ENCODE peak calls at places on chromosomes 4 and X, in eight cellular contexts. One of them, this sample, is unnamed.

GRCh38 chr4:3079694-3080123 is 5.2 kb downstream of the HTT start:
- DNase-seq in mucosa of gallbladder: no peak
- DNase-seq in effector memory CD8-positive, alpha-beta T cell: no peak
- DNase-seq in K562: no peak
- DNase-seq in astrocyte of the cerebellum: no peak
- DNase-seq in IMR-90: no peak
- DNase-seq in T-helper 2 cell: no peak
- DNase-seq in T-helper 1 cell: no peak
- DNase-seq in this sample: no peak

GRCh38 chr4:53932784-53933183 is 131.6 kb downstream of the CHIC2 start:
- DNase-seq in T-helper 2 cell: no peak
- DNase-seq in K562: no peak
- DNase-seq in T-helper 1 cell: no peak
- DNase-seq in effector memory CD8-positive, alpha-beta T cell: no peak
- DNase-seq in IMR-90: peak; percentile 99
- DNase-seq in astrocyte of the cerebellum: peak; percentile 99
- DNase-seq in mucosa of gallbladder: no peak
- DNase-seq in this sample: peak; percentile 90

GRCh38 chr4:100876546-100876945 is 358.7 kb upstream of the EMCN start:
- DNase-seq in mucosa of gallbladder: no peak
- DNase-seq in IMR-90: no peak
- DNase-seq in T-helper 2 cell: no peak
- DNase-seq in effector memory CD8-positive, alpha-beta T cell: no peak
- DNase-seq in astrocyte of the cerebellum: no peak
- DNase-seq in K562: no peak
- DNase-seq in T-helper 1 cell: no peak
- DNase-seq in this sample: no peak

GRCh38 chr4:85707591-85707990 is 232.6 kb downstream of the ARHGAP24 start:
- DNase-seq in effector memory CD8-positive, alpha-beta T cell: no peak
- DNase-seq in K562: no peak
- DNase-seq in IMR-90: no peak
- DNase-seq in T-helper 2 cell: no peak
- DNase-seq in T-helper 1 cell: no peak
- DNase-seq in mucosa of gallbladder: no peak
- DNase-seq in astrocyte of the cerebellum: no peak
- DNase-seq in this sample: no peak

GRCh38 chr4:7218686-7219085 is 26.3 kb downstream of the SORCS2 start:
- DNase-seq in T-helper 1 cell: no peak
- DNase-seq in mucosa of gallbladder: no peak
- DNase-seq in astrocyte of the cerebellum: no peak
- DNase-seq in IMR-90: no peak
- DNase-seq in T-helper 2 cell: no peak
- DNase-seq in K562: no peak
- DNase-seq in effector memory CD8-positive, alpha-beta T cell: no peak
- DNase-seq in this sample: peak; percentile 17

GRCh38 chr4:146273204-146273901 is 59.0 kb downstream of the REELD1 start:
- DNase-seq in effector memory CD8-positive, alpha-beta T cell: no peak
- DNase-seq in IMR-90: no peak
- DNase-seq in mucosa of gallbladder: no peak
- DNase-seq in T-helper 1 cell: no peak
- DNase-seq in astrocyte of the cerebellum: no peak
- DNase-seq in K562: no peak
- DNase-seq in T-helper 2 cell: no peak
- DNase-seq in this sample: no peak

GRCh38 chrX:316351-317325 is 2.0 kb downstream of the GTPBP6 start:
- DNase-seq in effector memory CD8-positive, alpha-beta T cell: no peak
- DNase-seq in astrocyte of the cerebellum: no peak
- DNase-seq in T-helper 1 cell: no peak
- DNase-seq in IMR-90: no peak
- DNase-seq in mucosa of gallbladder: no peak
- DNase-seq in K562: no peak
- DNase-seq in T-helper 2 cell: no peak
- DNase-seq in this sample: no peak

GRCh38 chr4:84582302-84582987 is 482 bp upstream of the CDS1 start:
- DNase-seq in T-helper 1 cell: peak; percentile 88
- DNase-seq in IMR-90: peak; percentile 22
- DNase-seq in K562: peak; percentile 96
- DNase-seq in astrocyte of the cerebellum: peak; percentile 31
- DNase-seq in mucosa of gallbladder: peak; percentile 93
- DNase-seq in T-helper 2 cell: peak; percentile 84
- DNase-seq in effector memory CD8-positive, alpha-beta T cell: peak; percentile 72
- DNase-seq in this sample: peak; percentile 52

GRCh38 chrX:139828037-139828436 is 104.8 kb downstream of the ATP11C start:
- DNase-seq in K562: no peak
- DNase-seq in effector memory CD8-positive, alpha-beta T cell: no peak
- DNase-seq in IMR-90: no peak
- DNase-seq in T-helper 1 cell: no peak
- DNase-seq in mucosa of gallbladder: no peak
- DNase-seq in T-helper 2 cell: no peak
- DNase-seq in astrocyte of the cerebellum: no peak
- DNase-seq in this sample: no peak

GRCh38 chr4:77510367-77510766 is 95.3 kb upstream of the CXCL13 start:
- DNase-seq in T-helper 1 cell: no peak
- DNase-seq in mucosa of gallbladder: no peak
- DNase-seq in IMR-90: no peak
- DNase-seq in astrocyte of the cerebellum: no peak
- DNase-seq in K562: no peak
- DNase-seq in T-helper 2 cell: no peak
- DNase-seq in effector memory CD8-positive, alpha-beta T cell: no peak
- DNase-seq in this sample: no peak

GRCh38 chrX:131828482-131828881 is 194.6 kb upstream of the STK26 start:
- DNase-seq in T-helper 1 cell: no peak
- DNase-seq in T-helper 2 cell: no peak
- DNase-seq in astrocyte of the cerebellum: no peak
- DNase-seq in IMR-90: no peak
- DNase-seq in K562: no peak
- DNase-seq in effector memory CD8-positive, alpha-beta T cell: no peak
- DNase-seq in mucosa of gallbladder: no peak
- DNase-seq in this sample: no peak

GRCh38 chr4:111717916-111718315 is 427.3 kb upstream of the FAM241A start:
- DNase-seq in T-helper 2 cell: no peak
- DNase-seq in mucosa of gallbladder: no peak
- DNase-seq in effector memory CD8-positive, alpha-beta T cell: no peak
- DNase-seq in T-helper 1 cell: no peak
- DNase-seq in IMR-90: no peak
- DNase-seq in astrocyte of the cerebellum: peak; percentile 12
- DNase-seq in K562: no peak
- DNase-seq in this sample: no peak

GRCh38 chrX:48663241-48663640 is 20.4 kb upstream of the WAS start:
- DNase-seq in K562: no peak
- DNase-seq in T-helper 1 cell: no peak
- DNase-seq in mucosa of gallbladder: no peak
- DNase-seq in effector memory CD8-positive, alpha-beta T cell: no peak
- DNase-seq in T-helper 2 cell: no peak
- DNase-seq in IMR-90: no peak
- DNase-seq in astrocyte of the cerebellum: no peak
- DNase-seq in this sample: no peak

GRCh38 chrX:10628906-10629305 is 8.5 kb upstream of the MID1 start:
- DNase-seq in mucosa of gallbladder: no peak
- DNase-seq in T-helper 2 cell: no peak
- DNase-seq in IMR-90: no peak
- DNase-seq in T-helper 1 cell: no peak
- DNase-seq in astrocyte of the cerebellum: no peak
- DNase-seq in K562: no peak
- DNase-seq in effector memory CD8-positive, alpha-beta T cell: no peak
- DNase-seq in this sample: peak; percentile 40